ENCODE peak calls at places on chromosomes 13 and 19, in five cellular contexts. One of them, this sample, is unnamed.

GRCh38 chr19:34960103-34960805 is 3.8 kb downstream of the ZNF792 start:
- DNase-seq in CD8-positive, alpha-beta memory T cell: no peak
- DNase-seq in pancreas: no peak
- DNase-seq in suprapubic skin: no peak
- DNase-seq in heart left ventricle: no peak
- DNase-seq in this sample: no peak

GRCh38 chr13:37615271-37615670 is 16.7 kb upstream of the POSTN start:
- DNase-seq in CD8-positive, alpha-beta memory T cell: no peak
- DNase-seq in pancreas: no peak
- DNase-seq in suprapubic skin: no peak
- DNase-seq in heart left ventricle: no peak
- DNase-seq in this sample: no peak

GRCh38 chr19:33426621-33427475 is 53.3 kb downstream of the CEBPG start:
- DNase-seq in CD8-positive, alpha-beta memory T cell: peak
- DNase-seq in pancreas: peak
- DNase-seq in suprapubic skin: no peak
- DNase-seq in heart left ventricle: peak
- DNase-seq in this sample: no peak

GRCh38 chr13:26950968-26951367 is 190.4 kb upstream of the GPR12 start:
- DNase-seq in CD8-positive, alpha-beta memory T cell: no peak
- DNase-seq in pancreas: peak
- DNase-seq in suprapubic skin: no peak
- DNase-seq in heart left ventricle: no peak
- DNase-seq in this sample: no peak

GRCh38 chr13:73088332-73088935 is 29.6 kb downstream of the KLF5 start:
- DNase-seq in CD8-positive, alpha-beta memory T cell: no peak
- DNase-seq in pancreas: no peak
- DNase-seq in suprapubic skin: no peak
- DNase-seq in heart left ventricle: no peak
- DNase-seq in this sample: no peak

GRCh38 chr13:93996471-93996870 is 483.0 kb downstream of the DCT start:
- DNase-seq in CD8-positive, alpha-beta memory T cell: no peak
- DNase-seq in pancreas: no peak
- DNase-seq in suprapubic skin: no peak
- DNase-seq in heart left ventricle: no peak
- DNase-seq in this sample: no peak

GRCh38 chr13:108086678-108087077 is 128.7 kb downstream of the LIG4 start:
- DNase-seq in CD8-positive, alpha-beta memory T cell: no peak
- DNase-seq in pancreas: no peak
- DNase-seq in suprapubic skin: no peak
- DNase-seq in heart left ventricle: no peak
- DNase-seq in this sample: no peak

GRCh38 chr13:30396434-30397075 is 25.7 kb upstream of the UBE2L5 start:
- DNase-seq in CD8-positive, alpha-beta memory T cell: no peak
- DNase-seq in pancreas: no peak
- DNase-seq in suprapubic skin: no peak
- DNase-seq in heart left ventricle: no peak
- DNase-seq in this sample: no peak

GRCh38 chr13:66427330-66427990 is 802.7 kb downstream of the PCDH9 start:
- DNase-seq in CD8-positive, alpha-beta memory T cell: no peak
- DNase-seq in pancreas: no peak
- DNase-seq in suprapubic skin: no peak
- DNase-seq in heart left ventricle: no peak
- DNase-seq in this sample: no peak

GRCh38 chr19:41910240-41910991 is 17.8 kb downstream of the ERFL start:
- DNase-seq in CD8-positive, alpha-beta memory T cell: no peak
- DNase-seq in pancreas: no peak
- DNase-seq in suprapubic skin: no peak
- DNase-seq in heart left ventricle: no peak
- DNase-seq in this sample: no peak

GRCh38 chr19:3932931-3933810 is at the start of gene NMRK2:
- DNase-seq in CD8-positive, alpha-beta memory T cell: no peak
- DNase-seq in pancreas: no peak
- DNase-seq in suprapubic skin: no peak
- DNase-seq in heart left ventricle: peak
- DNase-seq in this sample: peak

GRCh38 chr19:23436944-23437343 is 41.7 kb upstream of the ZNF91 start:
- DNase-seq in CD8-positive, alpha-beta memory T cell: no peak
- DNase-seq in pancreas: no peak
- DNase-seq in suprapubic skin: no peak
- DNase-seq in heart left ventricle: no peak
- DNase-seq in this sample: no peak

GRCh38 chr19:37505958-37506386 is 767 bp upstream of the ZNF793 start:
- DNase-seq in CD8-positive, alpha-beta memory T cell: no peak
- DNase-seq in pancreas: no peak
- DNase-seq in suprapubic skin: no peak
- DNase-seq in heart left ventricle: no peak
- DNase-seq in this sample: no peak

GRCh38 chr19:48639483-48640375 is 2.5 kb upstream of the DBP start:
- DNase-seq in CD8-positive, alpha-beta memory T cell: no peak
- DNase-seq in pancreas: peak
- DNase-seq in suprapubic skin: peak
- DNase-seq in heart left ventricle: peak
- DNase-seq in this sample: no peak

GRCh38 chr13:38564751-38565150 is 122.1 kb upstream of the FREM2 start:
- DNase-seq in CD8-positive, alpha-beta memory T cell: no peak
- DNase-seq in pancreas: no peak
- DNase-seq in suprapubic skin: no peak
- DNase-seq in heart left ventricle: no peak
- DNase-seq in this sample: no peak

GRCh38 chr19:53879145-53880037 is 2.6 kb upstream of the PRKCG start:
- DNase-seq in CD8-positive, alpha-beta memory T cell: peak
- DNase-seq in pancreas: peak
- DNase-seq in suprapubic skin: peak
- DNase-seq in heart left ventricle: peak
- DNase-seq in this sample: peak

GRCh38 chr13:28817204-28817603 is 2.9 kb upstream of the MTUS2 start:
- DNase-seq in CD8-positive, alpha-beta memory T cell: no peak
- DNase-seq in pancreas: no peak
- DNase-seq in suprapubic skin: no peak
- DNase-seq in heart left ventricle: no peak
- DNase-seq in this sample: no peak

GRCh38 chr13:31846984-31847752 is 107.8 kb downstream of the RXFP2 start:
- DNase-seq in CD8-positive, alpha-beta memory T cell: no peak
- DNase-seq in pancreas: no peak
- DNase-seq in suprapubic skin: no peak
- DNase-seq in heart left ventricle: no peak
- DNase-seq in this sample: no peak

GRCh38 chr19:8500158-8500557 is 2.3 kb downstream of the PRAM1 start:
- DNase-seq in CD8-positive, alpha-beta memory T cell: no peak
- DNase-seq in pancreas: no peak
- DNase-seq in suprapubic skin: no peak
- DNase-seq in heart left ventricle: no peak
- DNase-seq in this sample: no peak

GRCh38 chr13:98172570-98173405 is 4.3 kb downstream of the RNF113B start:
- DNase-seq in CD8-positive, alpha-beta memory T cell: no peak
- DNase-seq in pancreas: no peak
- DNase-seq in suprapubic skin: no peak
- DNase-seq in heart left ventricle: no peak
- DNase-seq in this sample: no peak

GRCh38 chr19:3746371-3747056 is 15.0 kb downstream of the APBA3 start:
- DNase-seq in CD8-positive, alpha-beta memory T cell: no peak
- DNase-seq in pancreas: peak
- DNase-seq in suprapubic skin: no peak
- DNase-seq in heart left ventricle: no peak
- DNase-seq in this sample: no peak

GRCh38 chr19:40740747-40741146 is 9.5 kb downstream of the ACTMAP start:
- DNase-seq in CD8-positive, alpha-beta memory T cell: no peak
- DNase-seq in pancreas: no peak
- DNase-seq in suprapubic skin: peak
- DNase-seq in heart left ventricle: peak
- DNase-seq in this sample: peak

GRCh38 chr13:77595166-77595810 is 59.8 kb downstream of the SCEL start:
- DNase-seq in CD8-positive, alpha-beta memory T cell: no peak
- DNase-seq in pancreas: no peak
- DNase-seq in suprapubic skin: no peak
- DNase-seq in heart left ventricle: no peak
- DNase-seq in this sample: no peak

GRCh38 chr19:6249296-6249695 is 30.5 kb downstream of the MLLT1 start:
- DNase-seq in CD8-positive, alpha-beta memory T cell: no peak
- DNase-seq in pancreas: no peak
- DNase-seq in suprapubic skin: no peak
- DNase-seq in heart left ventricle: no peak
- DNase-seq in this sample: no peak

GRCh38 chr13:108700421-108701170 is 71.2 kb downstream of the MYO16 start:
- DNase-seq in CD8-positive, alpha-beta memory T cell: no peak
- DNase-seq in pancreas: no peak
- DNase-seq in suprapubic skin: no peak
- DNase-seq in heart left ventricle: no peak
- DNase-seq in this sample: no peak

GRCh38 chr13:106337096-106337495 is 198.4 kb downstream of the EFNB2 start:
- DNase-seq in CD8-positive, alpha-beta memory T cell: no peak
- DNase-seq in pancreas: no peak
- DNase-seq in suprapubic skin: no peak
- DNase-seq in heart left ventricle: no peak
- DNase-seq in this sample: no peak

GRCh38 chr13:51776179-51776578 is 27.8 kb downstream of the DHRS12 start:
- DNase-seq in CD8-positive, alpha-beta memory T cell: no peak
- DNase-seq in pancreas: no peak
- DNase-seq in suprapubic skin: no peak
- DNase-seq in heart left ventricle: no peak
- DNase-seq in this sample: no peak

GRCh38 chr19:33515921-33516320 is 5.7 kb downstream of the PEPD start:
- DNase-seq in CD8-positive, alpha-beta memory T cell: no peak
- DNase-seq in pancreas: no peak
- DNase-seq in suprapubic skin: no peak
- DNase-seq in heart left ventricle: no peak
- DNase-seq in this sample: no peak

GRCh38 chr13:114065926-114066774 is 66.3 kb downstream of the RASA3 start:
- DNase-seq in CD8-positive, alpha-beta memory T cell: no peak
- DNase-seq in pancreas: peak
- DNase-seq in suprapubic skin: peak
- DNase-seq in heart left ventricle: peak
- DNase-seq in this sample: no peak
- H3K4me3 ChIP-seq in CD8-positive, alpha-beta memory T cell: peak
- H3K4me3 ChIP-seq in pancreas: no peak
- H3K4me3 ChIP-seq in suprapubic skin: peak
- H3K4me3 ChIP-seq in heart left ventricle: no peak
- H3K4me3 ChIP-seq in this sample: no peak

DNA sequence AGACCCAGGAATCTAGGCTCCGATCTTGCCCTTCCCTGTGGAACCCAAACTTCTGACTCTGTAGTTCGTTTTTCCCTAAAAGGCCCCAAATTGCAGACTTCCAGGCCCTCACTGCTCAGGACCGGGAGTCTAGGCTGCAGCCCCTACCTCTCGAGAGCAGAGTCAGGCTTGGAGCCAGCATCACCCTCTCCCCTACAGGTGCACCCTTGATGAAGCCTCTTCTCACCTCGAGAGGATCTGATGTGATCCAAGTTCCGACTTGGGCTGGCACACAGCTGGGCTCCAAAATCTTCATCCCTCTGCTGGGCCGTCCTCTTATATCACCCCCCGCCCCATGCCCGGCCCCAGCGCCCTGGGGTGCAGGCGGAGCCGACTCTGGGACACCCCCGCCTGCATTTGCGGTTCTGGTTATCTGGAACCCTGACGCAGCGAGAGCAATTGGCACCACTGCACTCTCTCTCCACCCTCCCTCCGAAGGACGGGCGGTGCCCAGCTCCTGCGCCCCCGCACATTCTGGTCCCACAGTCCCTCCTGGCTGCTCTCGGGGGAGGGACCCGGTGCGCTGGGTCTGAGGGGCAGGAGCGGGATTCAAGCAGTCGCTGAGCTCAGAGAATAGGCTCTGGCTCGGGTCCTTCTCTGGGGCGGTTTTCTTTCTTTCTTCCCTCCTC is at the start of gene KLK7:
- DNase-seq in CD8-positive, alpha-beta memory T cell: no peak
- DNase-seq in pancreas: no peak
- DNase-seq in suprapubic skin: no peak
- DNase-seq in heart left ventricle: no peak
- DNase-seq in this sample: no peak
- H3K4me3 ChIP-seq in CD8-positive, alpha-beta memory T cell: no peak
- H3K4me3 ChIP-seq in pancreas: no peak
- H3K4me3 ChIP-seq in suprapubic skin: peak
- H3K4me3 ChIP-seq in heart left ventricle: no peak
- H3K4me3 ChIP-seq in this sample: no peak

DNA sequence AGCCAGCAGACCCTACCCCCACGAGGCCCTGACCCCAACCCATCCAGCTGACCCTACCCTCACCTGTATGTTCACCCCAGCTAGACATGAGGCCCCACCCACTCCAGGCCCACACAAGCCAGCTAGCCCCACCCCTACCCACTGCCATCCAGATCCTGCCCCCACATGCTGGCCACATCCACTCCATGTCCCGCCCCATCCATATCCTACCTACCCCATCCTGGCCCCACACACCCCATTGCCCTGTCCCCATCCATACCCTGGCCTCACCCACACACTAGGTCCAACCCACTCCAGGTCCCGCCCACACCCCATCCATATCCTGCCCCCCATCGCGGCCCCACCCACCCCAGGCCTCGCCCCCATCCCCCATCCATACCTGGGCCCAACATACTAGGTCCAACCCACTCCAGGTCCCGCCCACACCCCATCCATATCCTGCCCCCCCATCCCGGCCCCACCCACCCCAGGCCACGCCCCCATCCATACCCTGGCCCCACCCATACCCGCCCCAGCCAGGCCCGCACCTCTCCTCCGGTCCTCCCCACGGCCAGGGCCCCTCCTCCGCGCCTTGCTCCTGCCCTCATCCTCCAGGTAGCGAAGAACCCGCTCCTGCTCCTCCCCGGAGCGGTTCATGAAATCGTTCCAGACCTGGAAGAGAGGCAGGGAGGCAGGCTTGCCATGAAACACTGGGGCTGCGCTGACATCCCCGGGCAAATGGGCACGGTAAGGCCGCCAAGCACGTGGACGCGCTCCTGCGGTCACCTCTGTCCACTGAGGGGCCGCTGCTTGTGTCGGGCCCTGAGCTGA is 7.2 kb downstream of the RNU6-9 start:
- DNase-seq in CD8-positive, alpha-beta memory T cell: no peak
- DNase-seq in pancreas: peak
- DNase-seq in suprapubic skin: no peak
- DNase-seq in heart left ventricle: no peak
- DNase-seq in this sample: no peak
- H3K4me3 ChIP-seq in CD8-positive, alpha-beta memory T cell: no peak
- H3K4me3 ChIP-seq in pancreas: no peak
- H3K4me3 ChIP-seq in suprapubic skin: no peak
- H3K4me3 ChIP-seq in heart left ventricle: no peak
- H3K4me3 ChIP-seq in this sample: no peak

GRCh38 chr19:50315773-50316448 is 13.3 kb downstream of the KCNC3 start:
- DNase-seq in CD8-positive, alpha-beta memory T cell: no peak
- DNase-seq in pancreas: peak
- DNase-seq in suprapubic skin: no peak
- DNase-seq in heart left ventricle: no peak
- DNase-seq in this sample: no peak
- H3K4me3 ChIP-seq in CD8-positive, alpha-beta memory T cell: no peak
- H3K4me3 ChIP-seq in pancreas: no peak
- H3K4me3 ChIP-seq in suprapubic skin: no peak
- H3K4me3 ChIP-seq in heart left ventricle: no peak
- H3K4me3 ChIP-seq in this sample: peak

GRCh38 chr13:47932953-47933687 is 68.0 kb downstream of the SUCLA2 start:
- DNase-seq in CD8-positive, alpha-beta memory T cell: no peak
- DNase-seq in pancreas: no peak
- DNase-seq in suprapubic skin: no peak
- DNase-seq in heart left ventricle: no peak
- DNase-seq in this sample: no peak
- H3K4me3 ChIP-seq in CD8-positive, alpha-beta memory T cell: no peak
- H3K4me3 ChIP-seq in pancreas: no peak
- H3K4me3 ChIP-seq in suprapubic skin: no peak
- H3K4me3 ChIP-seq in heart left ventricle: no peak
- H3K4me3 ChIP-seq in this sample: no peak